ENCODE peak calls at places on chromosomes 4 and X, in four cellular contexts. M, B, N and U are unnamed samples.

GRCh38 chr4:88465653-88466192 is 8.8 kb downstream of the HERC5 start:
- DNase-seq in M (no peak), B (no peak), N (no peak), U (no peak)

GRCh38 chr4:15164571-15164970 is 162.3 kb downstream of the CPEB2 start:
- DNase-seq in M (no peak), B (no peak), N (no peak), U (no peak)

GRCh38 chr4:106993846-106994245 is 42.3 kb downstream of the DKK2 start:
- DNase-seq in M (no peak), B (no peak), N (no peak), U (no peak)

GRCh38 chr4:120718979-120719566 is 203.5 kb downstream of the PRDM5 start:
- DNase-seq in M (no peak), B (peak; percentile 48), N (no peak), U (no peak)

GRCh38 chr4:10118355-10119004 is 1.9 kb upstream of the WDR1 start:
- DNase-seq in M (no peak), B (no peak), N (no peak), U (no peak)

GRCh38 chrX:15855562-15856256 is 1.1 kb upstream of the AP1S2 start:
- DNase-seq in M (no peak), B (no peak), N (no peak), U (no peak)

GRCh38 chr4:142473218-142473959 is 372.7 kb downstream of the INPP4B start:
- DNase-seq in M (no peak), B (no peak), N (peak; percentile 62), U (no peak)

GRCh38 chrX:40644821-40645358 is 2.5 kb downstream of the CXorf38 start:
- DNase-seq in M (no peak), B (peak; percentile 47), N (peak; percentile 33), U (peak; percentile 72)

GRCh38 chr4:138449938-138450337 is 207.8 kb upstream of the SLC7A11 start:
- DNase-seq in M (no peak), B (no peak), N (no peak), U (no peak)

GRCh38 chr4:158714937-158715336 is 8.3 kb downstream of the PPID start:
- DNase-seq in M (no peak), B (no peak), N (no peak), U (no peak)

GRCh38 chr4:114015444-114015899 is 36.0 kb upstream of the ARSJ start:
- DNase-seq in M (no peak), B (peak; percentile 92), N (no peak), U (no peak)

GRCh38 chr4:32775049-32775448 is 2054.9 kb downstream of the PCDH7 start:
- DNase-seq in M (peak; percentile 18), B (peak; percentile 16), N (no peak), U (no peak)

GRCh38 chr4:40918330-40918729 is 168.6 kb downstream of the NSUN7 start:
- DNase-seq in M (no peak), B (peak; percentile 78), N (no peak), U (peak; percentile 65)

GRCh38 chr4:108129226-108129625 is 39.5 kb downstream of the LEF1 start:
- DNase-seq in M (no peak), B (no peak), N (no peak), U (no peak)

GRCh38 chrX:39204945-39205344 is 403.7 kb downstream of the MID1IP1 start:
- DNase-seq in M (no peak), B (no peak), N (no peak), U (no peak)

GRCh38 chr4:6906046-6906445 is 3.6 kb upstream of the TBC1D14 start:
- DNase-seq in M (no peak), B (no peak), N (no peak), U (no peak)

GRCh38 chr4:78689700-78690318 is 86.3 kb upstream of the BMP2K start:
- DNase-seq in M (no peak), B (no peak), N (no peak), U (no peak)

GRCh38 chr4:118589471-118590055 is 95.6 kb upstream of the METTL14 start:
- DNase-seq in M (no peak), B (no peak), N (no peak), U (no peak)

GRCh38 chr4:107036602-107037151 is 564 bp upstream of the DKK2 start:
- DNase-seq in M (peak; percentile 9), B (no peak), N (no peak), U (no peak)

GRCh38 chrX:131734621-131735020 is 190.7 kb downstream of the OR13H1 start:
- DNase-seq in M (no peak), B (peak; percentile 84), N (peak; percentile 56), U (peak; percentile 88)